ENCODE peak calls at places on chromosomes 7 and 10, in five cellular contexts. A, Z, R, E and U are unnamed samples. For H3K4me1 and H3K9me3, the result is how much of the 10 kb centered on the place peaks cover.

GRCh38 chr7:129307592-129307991 is 82.8 kb downstream of the AHCYL2 start:
- DNase-seq in R (peak), E (no peak), Z (no peak), A (no peak), U (no peak)

GRCh38 chr10:124283215-124284046 is 135.3 kb downstream of the OAT start:
- DNase-seq in R (no peak), A (no peak), Z (no peak), E (peak), U (peak)

GRCh38 chr7:50584386-50584785 is 19.2 kb upstream of the DDC start:
- DNase-seq in Z (no peak), R (no peak), A (no peak), E (no peak), U (no peak)

GRCh38 chr7:2651847-2652735 is 20.3 kb downstream of the TTYH3 start:
- DNase-seq in R (no peak), A (no peak), E (peak), Z (no peak), U (no peak)

GRCh38 chr10:69045441-69046300 is 42.2 kb upstream of the SRGN start:
- DNase-seq in Z (no peak), A (peak), E (no peak), R (no peak), U (no peak)

GRCh38 chr7:113199841-113200240 is 81.5 kb upstream of the SMIM30 start:
- DNase-seq in Z (no peak), E (no peak), A (peak), R (no peak), U (no peak)

GRCh38 chr7:99560834-99561734 is 2.6 kb downstream of the ZNF655 start:
- DNase-seq in Z (no peak), R (no peak), E (no peak), A (no peak), U (no peak)

GRCh38 chr7:99137418-99138180 is 6.3 kb downstream of the SMURF1 start:
- DNase-seq in E (no peak), A (peak), R (no peak), Z (no peak), U (no peak)

GRCh38 chr7:47497367-47498096 is 84.4 kb downstream of the TNS3 start:
- DNase-seq in Z (no peak), E (no peak), A (no peak), R (no peak), U (no peak)

GRCh38 chr7:158443014-158443687 is 144.5 kb downstream of the PTPRN2 start:
- DNase-seq in A (no peak), R (no peak), E (no peak), Z (no peak), U (peak)

GRCh38 chr7:36152756-36153570 is at the start of gene EEPD1:
- DNase-seq in E (peak), R (peak), A (peak), Z (peak), U (peak)

GRCh38 chr10:65769828-65770227 is 1156.0 kb upstream of the LRRTM3 start:
- DNase-seq in A (no peak), Z (no peak), R (no peak), E (no peak), U (no peak)

GRCh38 chr10:35127289-35127891 is 744 bp downstream of the CREM start:
- DNase-seq in Z (peak), E (peak), R (peak), A (peak), U (peak)

GRCh38 chr10:106626371-106626770 is 538.1 kb downstream of the SORCS1 start:
- DNase-seq in E (no peak), A (no peak), Z (no peak), R (no peak), U (no peak)

GRCh38 chr10:114544045-114544659 is 113.9 kb downstream of the ABLIM1 start:
- DNase-seq in Z (no peak), R (peak), A (no peak), E (no peak), U (no peak)

GRCh38 chr10:121942749-121943148 is 14.9 kb upstream of the ATE1 start:
- DNase-seq in R (no peak), E (no peak), A (peak), Z (no peak), U (no peak)

GRCh38 chr10:29849434-29849833 is 210.0 kb downstream of the JCAD start:
- DNase-seq in R (no peak), A (peak), Z (no peak), E (no peak), U (no peak)

GRCh38 chr10:80146918-80147317 is 14.4 kb downstream of the PLAC9 start:
- DNase-seq in A (no peak), R (no peak), Z (no peak), E (no peak), U (no peak)

GRCh38 chr10:93074137-93074596 is 474 bp downstream of the CYP26A1 start:
- DNase-seq in Z (no peak), E (no peak), R (peak), A (no peak), U (no peak)

GRCh38 chr10:115417585-115418265 is 324.6 kb downstream of the ATRNL1 start:
- DNase-seq in E (peak), A (peak), Z (no peak), R (no peak), U (no peak)

GRCh38 chr10:17533731-17534130 is 79.3 kb upstream of the ST8SIA6 start:
- DNase-seq in R (no peak), Z (no peak), A (peak), E (no peak), U (no peak)

GRCh38 chr7:44473295-44473694 is 17.2 kb downstream of the NUDCD3 start:
- DNase-seq in Z (no peak), A (peak), E (no peak), R (no peak), U (no peak)

GRCh38 chr7:95478139-95479037 is 7.4 kb upstream of the ASB4 start:
- DNase-seq in Z (no peak), R (no peak), A (peak), E (no peak), U (no peak)

GRCh38 chr7:144497296-144497695 is 93.8 kb upstream of the NOBOX start:
- DNase-seq in E (no peak), Z (no peak), R (no peak), A (no peak), U (no peak)

GRCh38 chr7:5643280-5643679 is 138.2 kb downstream of the RNF216 start:
- DNase-seq in R (no peak), A (peak), E (no peak), Z (peak), U (no peak)

GRCh38 chr7:15684036-15684815 is 2.3 kb downstream of the MEOX2 start:
- DNase-seq in R (no peak), A (no peak), Z (no peak), E (no peak), U (no peak)

GRCh38 chr7:78558571-78558970 is 760.0 kb downstream of the PHTF2 start:
- DNase-seq in E (no peak), A (no peak), Z (no peak), R (no peak), U (no peak)

GRCh38 chr10:68043030-68043429 is 32.1 kb downstream of the HERC4 start:
- DNase-seq in E (no peak), Z (no peak), R (no peak), A (no peak), U (no peak)

GRCh38 chr10:3248526-3249255 is 76.1 kb upstream of the PITRM1 start:
- DNase-seq in A (peak), Z (no peak), R (no peak), E (no peak), U (no peak)

GRCh38 chr10:30092151-30092790 is 32.9 kb upstream of the JCAD start:
- DNase-seq in E (no peak), A (peak), Z (no peak), R (no peak), U (no peak)

GRCh38 chr7:47587976-47588375 is 6.1 kb upstream of the TNS3 start:
- DNase-seq in E (no peak), A (no peak), Z (no peak), R (no peak), U (no peak)

GRCh38 chr10:50152792-50153272 is 85.1 kb downstream of the WASHC2A start:
- DNase-seq in R (no peak), Z (peak), A (no peak), E (no peak), U (no peak)

GRCh38 chr7:85449478-85449877 is 262.6 kb upstream of the SEMA3D start:
- DNase-seq in A (no peak), Z (no peak), E (no peak), R (no peak), U (no peak)

GRCh38 chr7:75969182-75969581 is 25.2 kb downstream of the TMEM120A start:
- DNase-seq in Z (peak), E (peak), R (no peak), A (no peak), U (peak)

GRCh38 chr10:132392184-132392800 is 4.7 kb upstream of the PWWP2B start:
- DNase-seq in E (no peak), A (no peak), R (no peak), Z (no peak), U (no peak)

GRCh38 chr10:3532644-3533043 is 252.4 kb downstream of the KLF6 start:
- DNase-seq in A (peak), R (no peak), Z (no peak), E (no peak), U (no peak)

GRCh38 chr10:119667562-119668328 is 16.6 kb downstream of the BAG3 start:
- DNase-seq in R (peak), E (peak), A (peak), Z (peak), U (peak)

GRCh38 chr10:133329401-133330202 is 7.1 kb downstream of the CALY start:
- DNase-seq in E (peak), A (peak), R (peak), Z (peak), U (peak)

GRCh38 chr10:44245601-44245938 is 139.3 kb downstream of the CXCL12 start:
- DNase-seq in A (peak), Z (no peak), R (no peak), E (no peak), U (no peak)

GRCh38 chr7:98617051-98617959 is at the start of gene NPTX2:
- DNase-seq in A (peak), E (peak), R (no peak), Z (peak), U (no peak)

GRCh38 chr7:46170021-46170420 is 248.9 kb upstream of the IGFBP3 start:
- DNase-seq in E (no peak), Z (no peak), R (no peak), A (no peak), U (no peak)

GRCh38 chr7:46174192-46174572 is 253.1 kb upstream of the IGFBP3 start:
- DNase-seq in R (no peak), E (no peak), A (no peak), Z (no peak), U (no peak)

GRCh38 chr7:46170792-46171191 is 249.7 kb upstream of the IGFBP3 start:
- DNase-seq in E (no peak), R (no peak), A (no peak), Z (no peak), U (no peak)

GRCh38 chr7:46175221-46175620 is 254.1 kb upstream of the IGFBP3 start:
- DNase-seq in E (no peak), Z (no peak), A (no peak), R (no peak), U (no peak)

GRCh38 chr7:46173526-46174191 is 252.6 kb upstream of the IGFBP3 start:
- DNase-seq in Z (peak), E (peak), R (no peak), A (peak), U (no peak)
- H3K4me3 ChIP-seq in Z (no peak), E (no peak), R (no peak), A (no peak), U (no peak)

GRCh38 chr7:161786-162185 is 30.6 kb upstream of the FAM20C start:
- DNase-seq in Z (peak), R (no peak), A (no peak), E (peak), U (no peak)
- H3K4me1 ChIP-seq in Z (under half), R (under half), A (under half), E (under half), U (under half)

GRCh38 chr10:94423627-94424026 is 21.3 kb downstream of the TBC1D12 start:
- DNase-seq in Z (no peak), A (peak), R (no peak), E (no peak), U (no peak)
- H3K9me3 ChIP-seq in Z (under half), A (under half), R (under half), E (under half), U (under half)

GRCh38 chr7:101201695-101202602 is 1.1 kb upstream of the MOGAT3 start:
- DNase-seq in Z (no peak), A (peak), R (no peak), E (no peak), U (no peak)

GRCh38 chr7:101198476-101198875 is 2.4 kb downstream of the MOGAT3 start:
- DNase-seq in E (no peak), Z (no peak), R (no peak), A (no peak), U (no peak)

GRCh38 chr7:101202603-101202918 is 1.7 kb upstream of the MOGAT3 start:
- DNase-seq in R (no peak), Z (no peak), A (no peak), E (no peak), U (no peak)

GRCh38 chr7:101200504-101200861 is 353 bp downstream of the MOGAT3 start:
- DNase-seq in R (no peak), Z (no peak), E (no peak), A (no peak), U (no peak)

GRCh38 chr7:101200862-101201599 is at the start of gene MOGAT3:
- DNase-seq in E (no peak), Z (no peak), A (no peak), R (no peak), U (no peak)
- H3K4me3 ChIP-seq in E (no peak), Z (peak), A (no peak), R (peak), U (peak)

GRCh38 chr10:87507879-87508278 is 3.2 kb downstream of the MINPP1 start:
- DNase-seq in R (no peak), E (no peak), A (no peak), Z (no peak), U (no peak)
- H3K4me1 ChIP-seq in R (under half), E (under half), A (under half), Z (under half), U (under half)

GRCh38 chr7:13308423-13308822 is 621.0 kb downstream of the ARL4A start:
- DNase-seq in E (no peak), R (no peak), A (no peak), Z (no peak), U (no peak)
- H3K9me3 ChIP-seq in E (under half), R (under half), A (under half), Z (under half), U (under half)

DNA sequence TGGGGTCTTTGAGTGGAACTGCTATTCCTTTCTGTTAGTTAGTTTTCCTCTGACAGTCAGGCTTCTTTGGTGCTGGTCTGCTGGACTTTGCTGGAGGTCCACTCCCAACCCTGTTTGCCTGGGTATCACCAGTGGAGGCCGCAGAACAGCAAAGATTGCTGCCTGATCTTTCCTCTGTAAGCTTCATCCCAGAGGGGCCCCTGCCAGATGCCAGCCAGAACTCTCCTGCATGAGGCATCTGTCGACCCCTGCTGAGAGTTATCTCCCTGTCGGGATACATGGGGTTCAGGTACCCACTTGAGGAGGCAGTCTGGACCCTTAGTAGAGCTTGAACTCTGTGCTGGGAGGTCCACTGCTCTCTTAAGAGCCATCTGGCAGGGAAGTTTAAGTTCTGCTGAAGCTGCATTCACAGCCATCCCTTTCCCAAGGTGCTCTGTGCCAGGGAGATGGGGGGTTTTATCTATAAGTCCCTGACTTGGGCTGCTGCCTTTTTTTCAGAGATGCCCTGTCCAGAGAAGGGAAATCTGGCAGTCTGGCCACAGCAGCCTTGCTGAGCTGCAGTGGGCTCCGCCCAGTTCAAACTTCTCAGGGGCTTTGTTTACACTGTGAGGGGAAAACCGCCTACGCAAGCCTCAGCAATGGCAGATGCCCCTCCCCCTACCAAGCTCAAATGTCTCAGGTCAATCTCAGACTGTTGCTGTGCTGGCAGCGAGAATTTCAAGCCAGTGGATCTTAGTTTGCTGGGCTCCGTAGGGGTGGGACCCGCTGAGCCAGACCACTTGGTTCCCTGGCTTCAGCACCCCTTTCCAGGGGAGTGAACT is 89.7 kb upstream of the CDK6 start:
- DNase-seq in Z (no peak), A (peak), R (no peak), E (no peak), U (no peak)
- H3K4me3 ChIP-seq in Z (no peak), A (no peak), R (no peak), E (no peak), U (no peak)

DNA sequence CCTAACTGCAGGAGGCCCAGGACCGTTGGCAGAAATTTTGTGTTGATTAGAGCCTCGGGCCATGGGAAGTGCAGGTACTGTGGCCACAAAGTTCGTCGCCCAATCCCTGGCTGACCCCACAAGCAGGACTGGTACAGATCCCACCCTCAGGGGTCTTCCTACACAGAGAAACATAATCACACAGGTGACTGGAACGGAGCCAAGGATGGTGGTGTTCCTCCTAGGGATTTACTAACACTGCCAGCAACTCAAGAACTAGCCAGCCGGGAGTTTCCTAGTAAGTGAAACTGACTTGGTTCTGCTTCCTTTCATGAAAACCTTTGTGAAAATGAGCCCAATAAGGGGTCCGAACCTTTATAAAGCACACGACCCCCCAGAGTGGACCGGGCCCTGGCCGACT is 5.7 kb downstream of the CUX1 start:
- DNase-seq in R (no peak), A (no peak), E (no peak), Z (no peak), U (no peak)
- H3K4me1 ChIP-seq in R (under half), A (under half), E (under half), Z (under half), U (under half)

GRCh38 chr7:131327626-131328386 is at the start of gene MKLN1:
- DNase-seq in A (peak), R (peak), E (peak), Z (peak), U (peak)

GRCh38 chr7:131328387-131329175 is 905 bp downstream of the MKLN1 start:
- DNase-seq in A (peak), E (no peak), R (no peak), Z (no peak), U (no peak)

GRCh38 chr7:131330299-131330698 is 2.6 kb downstream of the MKLN1 start:
- DNase-seq in Z (no peak), A (no peak), E (no peak), R (no peak), U (no peak)

GRCh38 chr7:131329176-131329570 is 1.5 kb downstream of the MKLN1 start:
- DNase-seq in Z (no peak), R (no peak), E (no peak), A (peak), U (no peak)

GRCh38 chr7:131331806-131332205 is 4.1 kb downstream of the MKLN1 start:
- DNase-seq in E (no peak), R (no peak), A (no peak), Z (no peak), U (no peak)
- H3K9me3 ChIP-seq in E (under half), R (under half), A (under half), Z (under half), U (under half)